ENCODE peak calls at places on chromosomes 16 and 17, in ten cellular contexts. Z is stomach, G is suprapubic skin, V is esophagus muscularis mucosa, S is astrocyte of the spinal cord, L is brain microvascular endothelial cell, E is Panc1, P is mammary epithelial cell, W is HCT116, D is Peyer's patch. F is an unnamed sample.

GRCh38 chr16:58451945-58452401 is 48.0 kb upstream of the NDRG4 start:
- DNase-seq in Z (no peak), G (no peak), V (no peak), S (no peak), L (peak; percentile 22), E (peak; percentile 52), P (peak; percentile 62), W (no peak), D (no peak), F (no peak)

GRCh38 chr17:76405607-76405966 is 21.2 kb downstream of the SPHK1 start:
- DNase-seq in Z (no peak), G (no peak), V (no peak), S (no peak), L (no peak), E (no peak), P (no peak), W (no peak), D (no peak), F (no peak)

GRCh38 chr16:22843856-22844255 is 29.9 kb downstream of the HS3ST2 start:
- DNase-seq in Z (no peak), G (no peak), V (no peak), S (no peak), L (no peak), E (no peak), P (peak; percentile 64), W (no peak), D (no peak), F (no peak)

GRCh38 chr16:87740909-87741424 is 24.8 kb downstream of the KLHDC4 start:
- DNase-seq in Z (no peak), G (no peak), V (no peak), S (peak; percentile 79), L (peak; percentile 23), E (no peak), P (no peak), W (no peak), D (no peak), F (peak; percentile 13)

GRCh38 chr17:35082073-35082657 is 18.7 kb upstream of the RFFL start:
- DNase-seq in Z (no peak), G (no peak), V (no peak), S (peak; percentile 77), L (peak; percentile 43), E (peak; percentile 73), P (peak; percentile 84), W (peak; percentile 81), D (no peak), F (peak; percentile 67)

GRCh38 chr16:89138843-89139520 is 32.6 kb upstream of the CDH15 start:
- DNase-seq in Z (no peak), G (no peak), V (no peak), S (no peak), L (no peak), E (no peak), P (no peak), W (no peak), D (no peak), F (no peak)

GRCh38 chr17:72454342-72454741 is 333.5 kb downstream of the SOX9 start:
- DNase-seq in Z (no peak), G (no peak), V (no peak), S (no peak), L (no peak), E (no peak), P (no peak), W (no peak), D (no peak), F (no peak)

GRCh38 chr16:88552166-88552565 is 18.0 kb upstream of the ZC3H18 start:
- DNase-seq in Z (no peak), G (no peak), V (no peak), S (no peak), L (no peak), E (no peak), P (no peak), W (no peak), D (no peak), F (no peak)

GRCh38 chr17:58228679-58229078 is 9.6 kb upstream of the MKS1 start:
- DNase-seq in Z (no peak), G (peak; percentile 29), V (no peak), S (no peak), L (no peak), E (no peak), P (no peak), W (no peak), D (no peak), F (no peak)

GRCh38 chr17:21171970-21172510 is 41.9 kb downstream of the TMEM11 start:
- DNase-seq in Z (no peak), G (no peak), V (no peak), S (no peak), L (no peak), E (no peak), P (no peak), W (no peak), D (no peak), F (no peak)

GRCh38 chr16:10180771-10181163 is 1.5 kb downstream of the GRIN2A start:
- DNase-seq in Z (no peak), G (no peak), V (no peak), S (no peak), L (no peak), E (no peak), P (no peak), W (no peak), D (no peak), F (no peak)

GRCh38 chr17:18267927-18268711 is 7.7 kb downstream of the MIEF2 start:
- DNase-seq in Z (no peak), G (no peak), V (no peak), S (peak; percentile 34), L (no peak), E (no peak), P (peak; percentile 48), W (no peak), D (no peak), F (no peak)

GRCh38 chr16:48864055-48864454 is 254.1 kb upstream of the N4BP1 start:
- DNase-seq in Z (no peak), G (no peak), V (no peak), S (no peak), L (no peak), E (no peak), P (no peak), W (no peak), D (no peak), F (no peak)
- TF ChIP-seq CTCF in Z (no peak), G (no peak), V (no peak), S (no peak), L (no peak), E (no peak), P (no peak), W (peak; percentile 36), D (no peak), F (no peak)

DNA sequence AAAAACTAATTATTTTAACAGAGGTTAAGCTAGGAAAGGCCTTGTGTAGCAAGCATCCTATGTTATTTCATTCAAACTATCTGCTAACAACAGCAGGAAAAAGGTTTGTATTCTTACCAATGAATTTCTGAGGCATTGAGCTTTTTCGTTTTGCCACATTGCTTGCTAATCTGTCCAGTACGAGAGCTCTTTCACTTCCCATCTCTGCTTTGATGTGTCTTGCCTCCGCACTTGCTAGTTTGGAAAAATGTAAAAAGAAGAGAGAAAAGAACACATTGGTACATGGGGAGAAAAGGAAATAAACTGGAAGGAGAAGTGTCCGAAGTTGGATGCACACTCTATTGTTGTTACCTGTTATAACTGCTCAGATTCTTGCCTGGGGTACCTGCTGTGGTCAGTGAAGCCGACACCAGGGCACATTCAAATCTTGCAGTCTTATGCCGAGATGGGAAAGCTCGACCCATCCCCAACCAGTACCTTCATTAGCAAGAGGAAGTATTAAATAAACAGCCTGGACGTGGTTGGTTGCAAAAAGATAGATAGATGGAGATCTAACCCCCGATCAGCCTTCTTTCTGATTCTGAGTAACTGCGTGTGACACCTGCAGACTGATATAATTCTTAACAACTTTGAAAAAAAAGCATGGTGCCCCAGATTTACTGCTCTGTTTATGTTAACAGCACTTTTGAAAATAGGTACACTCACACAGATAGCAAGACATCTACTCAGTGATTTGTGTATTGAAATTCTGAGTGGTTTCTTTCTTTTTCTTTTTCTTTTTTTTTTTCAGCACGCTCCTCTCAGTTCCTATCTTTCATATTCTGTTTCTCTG is 40.0 kb downstream of the GRB7 start:
- DNase-seq in Z (no peak), G (no peak), V (no peak), S (no peak), L (no peak), E (no peak), P (no peak), W (no peak), D (no peak), F (no peak)
- H3K4me3 ChIP-seq in Z (peak overlapping the region; percentile 23), G (no peak overlapping the region), V (no peak overlapping the region), S (no peak overlapping the region), L (no peak overlapping the region), E (no peak overlapping the region), P (no peak overlapping the region), W (no peak overlapping the region), D (peak overlapping the region; percentile 35), F (no peak overlapping the region)

GRCh38 chr17:1145311-1145986 is 34.3 kb downstream of the ABR start:
- DNase-seq in Z (no peak), G (no peak), V (no peak), S (no peak), L (no peak), E (no peak), P (no peak), W (no peak), D (no peak), F (no peak)

GRCh38 chr17:1150863-1151685 is 28.7 kb downstream of the ABR start:
- DNase-seq in Z (no peak), G (no peak), V (no peak), S (no peak), L (no peak), E (no peak), P (no peak), W (no peak), D (no peak), F (no peak)

GRCh38 chr17:1149869-1150268 is 29.9 kb downstream of the ABR start:
- DNase-seq in Z (no peak), G (no peak), V (no peak), S (no peak), L (no peak), E (no peak), P (no peak), W (no peak), D (no peak), F (no peak)

GRCh38 chr17:1146551-1147265 is 33.1 kb downstream of the ABR start:
- DNase-seq in Z (no peak), G (no peak), V (no peak), S (no peak), L (no peak), E (no peak), P (no peak), W (no peak), D (no peak), F (no peak)

DNA sequence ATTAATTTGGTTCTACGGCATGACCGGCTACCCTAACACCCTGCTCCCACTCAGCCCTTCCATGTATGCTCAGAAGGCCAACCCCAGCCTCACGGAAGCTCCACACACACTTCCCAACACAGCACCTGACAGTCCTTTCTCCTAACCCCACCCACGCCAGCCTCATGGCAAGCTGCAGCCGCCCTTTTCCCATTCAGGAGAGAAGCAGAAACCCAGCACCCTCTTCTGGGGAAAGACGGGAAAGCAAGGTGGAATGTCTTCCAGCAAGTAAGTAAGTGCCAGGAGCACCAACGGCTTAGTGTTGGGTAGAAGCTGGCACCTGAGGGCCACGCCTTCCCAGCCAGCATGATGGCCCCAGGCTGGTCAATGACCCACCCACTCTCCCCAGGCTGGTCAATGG is 32.1 kb downstream of the ABR start:
- DNase-seq in Z (peak; percentile 81), G (no peak), V (no peak), S (peak; percentile 67), L (peak; percentile 54), E (peak; percentile 39), P (peak; percentile 74), W (peak; percentile 71), D (peak; percentile 87), F (no peak)
- TF ChIP-seq CTCF in Z (peak; percentile 72), G (no peak), V (peak; percentile 40), S (peak; percentile 73), L (peak; percentile 81), E (no peak), P (peak; percentile 81), W (peak; percentile 75), D (peak; percentile 78), F (peak; percentile 64)

GRCh38 chr17:5123343-5124124 is 7.7 kb downstream of the USP6 start:
- DNase-seq in Z (peak; percentile 20), G (peak; percentile 59), V (no peak), S (no peak), L (no peak), E (no peak), P (no peak), W (no peak), D (peak; percentile 38), F (no peak)
- H3K4me3 ChIP-seq in Z (peak overlapping the region; percentile 58), G (peak overlapping the region; percentile 60), V (peak overlapping the region; percentile 57), S (no peak overlapping the region), L (no peak overlapping the region), E (no peak overlapping the region), P (no peak overlapping the region), W (no peak overlapping the region), D (peak overlapping the region; percentile 56), F (no peak overlapping the region)